ENCODE peak calls at places on chromosome 16, in four cellular contexts. M is HEK293T, C is GM12878, S is HepG2. T is an unnamed sample.

GRCh38 chr16:10314811-10315210 is 71.0 kb upstream of the ATF7IP2 start:
- DNase-seq in M (no peak), C (no peak), S (peak; percentile 65), T (peak; percentile 42)

GRCh38 chr16:53827741-53828140 is 123.8 kb downstream of the FTO start:
- DNase-seq in M (no peak), C (no peak), S (no peak), T (no peak)

GRCh38 chr16:27208081-27208692 is 4.9 kb downstream of the KDM8 start:
- DNase-seq in M (no peak), C (no peak), S (no peak), T (no peak)

GRCh38 chr16:25192096-25192495 is 24.7 kb upstream of the AQP8 start:
- DNase-seq in M (no peak), C (no peak), S (no peak), T (no peak)

GRCh38 chr16:30937692-30938091 is 11.2 kb upstream of the ORAI3 start:
- DNase-seq in M (no peak), C (no peak), S (no peak), T (no peak)

GRCh38 chr16:2819939-2820835 is 3.1 kb downstream of the PRSS21 start:
- DNase-seq in M (no peak), C (no peak), S (no peak), T (no peak)

GRCh38 chr16:65418435-65418834 is 296.6 kb upstream of the CDH11 start:
- DNase-seq in M (no peak), C (no peak), S (no peak), T (no peak)

GRCh38 chr16:55443434-55443833 is 35.6 kb upstream of the MMP2 start:
- DNase-seq in M (no peak), C (no peak), S (no peak), T (no peak)

GRCh38 chr16:19688396-19689024 is 29.5 kb downstream of the KNOP1 start:
- DNase-seq in M (no peak), C (no peak), S (no peak), T (no peak)

GRCh38 chr16:79170565-79171242 is 429.8 kb downstream of the MAF start:
- DNase-seq in M (no peak), C (no peak), S (no peak), T (no peak)
- TF ChIP-seq TARDBP in M (no peak), C (no peak), S (no peak), T (no peak)

DNA sequence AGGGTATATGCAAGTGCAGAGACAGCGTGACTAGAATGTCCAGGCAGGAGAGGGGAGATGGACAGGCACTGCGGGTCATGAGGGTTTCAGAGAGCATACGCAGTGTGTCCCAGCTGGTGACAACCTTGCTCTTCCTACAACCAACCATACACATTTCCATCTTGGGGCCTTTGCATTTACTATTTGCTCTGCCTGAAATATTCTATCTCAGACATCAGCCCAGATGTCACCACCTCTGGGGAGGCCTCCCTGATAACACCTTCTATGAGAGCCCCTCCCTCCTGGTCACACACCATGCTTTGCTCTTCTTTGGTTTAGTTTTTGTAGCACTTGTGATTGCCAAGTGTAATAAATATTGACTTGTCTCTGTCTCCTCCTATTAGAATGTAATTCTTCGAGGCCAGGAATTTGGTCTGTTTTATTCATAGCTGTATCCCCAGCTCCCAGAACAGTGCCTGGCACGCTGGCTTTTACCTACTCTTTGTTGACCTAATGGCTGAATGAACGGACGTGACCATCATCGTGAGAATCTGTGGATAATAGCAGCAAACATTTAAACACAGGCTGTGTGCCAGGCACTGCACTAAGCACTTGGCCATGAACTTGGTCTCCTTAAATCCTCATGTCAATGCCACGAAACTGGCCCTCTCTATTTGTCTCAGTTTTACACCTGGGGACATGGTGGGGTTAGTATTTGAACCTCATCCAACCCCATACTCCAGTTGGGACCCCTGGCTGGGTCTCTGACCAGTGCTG is 51.9 kb downstream of the PLCG2 start:
- DNase-seq in M (no peak), C (no peak), S (no peak), T (no peak)
- TF ChIP-seq TARDBP in M (no peak), C (no peak), S (no peak), T (no peak)

GRCh38 chr16:997440-998051 is 16.0 kb downstream of the SOX8 start:
- DNase-seq in M (no peak), C (no peak), S (no peak), T (no peak)
- TF ChIP-seq TARDBP in M (no peak), C (no peak), S (no peak), T (no peak)

DNA sequence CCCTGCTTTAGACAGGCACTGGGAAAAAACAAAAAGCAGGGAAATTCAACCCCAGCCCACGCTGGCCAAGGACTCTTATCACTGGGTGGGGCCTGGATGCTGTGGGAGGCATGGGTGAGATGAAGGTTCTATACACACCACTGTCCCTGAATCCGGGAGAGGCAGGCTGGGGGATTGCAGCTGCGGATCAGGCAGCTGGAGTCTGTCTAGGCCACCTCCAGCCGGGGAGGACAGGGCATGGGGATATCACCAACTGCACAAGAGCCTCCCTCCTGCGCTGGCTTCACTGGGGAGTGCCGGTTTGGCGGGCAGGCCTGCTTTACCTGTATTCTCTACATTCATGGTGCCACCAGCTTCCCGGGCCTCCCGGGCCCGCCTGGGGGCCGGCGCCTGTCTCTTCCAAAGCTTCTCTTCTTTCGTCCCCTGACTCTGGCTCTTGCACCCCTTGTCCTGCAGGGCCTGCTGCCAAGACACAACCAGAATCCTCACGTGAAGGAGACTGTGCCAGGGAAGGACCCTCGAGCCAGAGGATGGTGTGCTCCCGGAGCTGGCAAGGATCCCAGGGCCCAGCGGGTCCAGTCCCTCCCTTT is 13.9 kb downstream of the KIFC3 start:
- DNase-seq in M (no peak), C (no peak), S (no peak), T (no peak)
- TF ChIP-seq TARDBP in M (no peak), C (no peak), S (no peak), T (no peak)

GRCh38 chr16:73176577-73177013 is 128.7 kb upstream of the ZFHX3 start:
- DNase-seq in M (no peak), C (no peak), S (peak; percentile 20), T (no peak)
- TF ChIP-seq TARDBP in M (no peak), C (no peak), S (no peak), T (no peak)

GRCh38 chr16:87637357-87637756 is 35.0 kb downstream of the JPH3 start:
- DNase-seq in M (no peak), C (no peak), S (no peak), T (no peak)

GRCh38 chr16:87636741-87637140 is 34.4 kb downstream of the JPH3 start:
- DNase-seq in M (no peak), C (no peak), S (no peak), T (no peak)

GRCh38 chr16:87634411-87634810 is 32.1 kb downstream of the JPH3 start:
- DNase-seq in M (no peak), C (no peak), S (no peak), T (no peak)

GRCh38 chr16:87635541-87636049 is 33.3 kb downstream of the JPH3 start:
- DNase-seq in M (peak; percentile 45), C (no peak), S (peak; percentile 47), T (peak; percentile 55)

GRCh38 chr16:87636050-87636684 is 33.9 kb downstream of the JPH3 start:
- DNase-seq in M (peak; percentile 87), C (no peak), S (peak; percentile 75), T (peak; percentile 83)
- TF ChIP-seq TARDBP in M (no peak), C (no peak), S (no peak), T (no peak)

DNA sequence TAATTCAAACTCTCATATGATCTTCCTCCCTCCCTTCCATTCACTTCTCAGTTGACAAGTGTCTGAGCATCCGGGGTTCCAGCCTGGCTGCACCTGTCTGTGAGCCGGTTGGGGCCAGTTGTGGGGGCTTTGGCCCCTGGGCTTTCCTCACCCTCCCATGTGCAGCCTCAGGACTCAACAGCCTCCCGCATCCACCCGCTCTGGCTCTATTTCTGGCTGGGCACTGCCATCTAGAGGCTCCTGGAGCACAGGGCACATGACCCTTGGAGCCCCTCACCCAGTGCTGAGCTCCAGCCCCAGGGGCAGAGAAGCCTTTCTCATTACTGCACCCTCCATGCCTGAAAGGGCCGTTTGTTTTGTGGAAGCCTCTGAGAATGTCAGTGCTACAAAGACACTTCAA is 43.3 kb downstream of the HAPSTR1 start:
- DNase-seq in M (peak; percentile 48), C (no peak), S (peak; percentile 79), T (peak; percentile 15)
- TF ChIP-seq TARDBP in M (no peak), C (no peak), S (no peak), T (no peak)

GRCh38 chr16:85254051-85254450 is 141.8 kb upstream of the CIBAR2 start:
- DNase-seq in M (no peak), C (no peak), S (no peak), T (no peak)
- TF ChIP-seq TARDBP in M (no peak), C (no peak), S (no peak), T (no peak)

GRCh38 chr16:57616241-57616640 is 12.2 kb upstream of the ADGRG1 start:
- DNase-seq in M (no peak), C (no peak), S (no peak), T (no peak)
- TF ChIP-seq TARDBP in M (no peak), C (no peak), S (no peak), T (no peak)

DNA sequence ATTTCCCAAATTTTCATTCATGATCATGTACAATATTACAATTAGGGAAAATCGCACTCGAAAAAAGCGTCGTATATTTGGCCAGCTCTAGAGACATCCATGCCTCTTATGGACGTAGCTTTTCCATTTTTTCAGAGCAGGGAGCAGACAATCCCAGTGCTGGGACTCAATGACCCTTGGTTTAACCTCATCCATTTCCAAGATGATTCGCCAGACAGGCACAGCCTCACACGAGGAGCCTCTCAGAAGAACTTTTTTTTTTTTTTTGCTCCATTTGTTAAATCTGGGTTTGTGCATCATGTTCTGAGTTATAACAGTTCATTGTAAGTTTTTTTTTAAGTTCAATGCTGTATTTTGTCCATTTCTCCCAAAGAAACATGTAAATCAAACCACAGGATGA is 92.1 kb downstream of the ZDHHC7 start:
- DNase-seq in M (no peak), C (no peak), S (no peak), T (no peak)
- TF ChIP-seq TARDBP in M (no peak), C (no peak), S (no peak), T (no peak)

T was measured in K562.